ENCODE peak calls at places on chromosome 7, in five cellular contexts. J is GM12864, H is kidney, I is esophagus muscularis mucosa, F is fibroblast of pulmonary artery. C is an unnamed sample.

GRCh38 chr7:47291461-47292051 is 290.4 kb downstream of the TNS3 start:
- DNase-seq in J (peak), H (peak), I (peak), F (peak), C (peak)

GRCh38 chr7:131104611-131105293 is 222.9 kb upstream of the MKLN1 start:
- DNase-seq in J (no peak), H (no peak), I (no peak), F (no peak), C (peak)

GRCh38 chr7:106947244-106947728 is 82.2 kb downstream of the PIK3CG start:
- DNase-seq in J (peak), H (no peak), I (no peak), F (peak), C (peak)

GRCh38 chr7:129906700-129907099 is 46.1 kb downstream of the UBE2H start:
- DNase-seq in J (no peak), H (no peak), I (no peak), F (peak), C (peak)

GRCh38 chr7:103010220-103010607 is 64.4 kb downstream of the FBXL13 start:
- DNase-seq in J (no peak), H (no peak), I (no peak), F (no peak), C (no peak)

GRCh38 chr7:21194936-21195335 is 232.9 kb upstream of the SP4 start:
- DNase-seq in J (no peak), H (no peak), I (no peak), F (no peak), C (no peak)

GRCh38 chr7:156993021-156993924 is 17.2 kb downstream of the MNX1 start:
- DNase-seq in J (no peak), H (no peak), I (no peak), F (peak), C (no peak)

GRCh38 chr7:147096629-147097028 is 980.0 kb downstream of the CNTNAP2 start:
- DNase-seq in J (no peak), H (no peak), I (no peak), F (no peak), C (no peak)

GRCh38 chr7:92289321-92289720 is 43.5 kb downstream of the ANKIB1 start:
- DNase-seq in J (no peak), H (no peak), I (no peak), F (no peak), C (no peak)

GRCh38 chr7:148914208-148914777 is 30.2 kb upstream of the EZH2 start:
- DNase-seq in J (peak), H (no peak), I (no peak), F (peak), C (peak)

GRCh38 chr7:1662101-1662500 is 8.0 kb upstream of the ELFN1 start:
- DNase-seq in J (no peak), H (peak), I (no peak), F (no peak), C (no peak)

GRCh38 chr7:28580626-28581025 is 168.3 kb downstream of the CREB5 start:
- DNase-seq in J (no peak), H (no peak), I (no peak), F (no peak), C (no peak)

GRCh38 chr7:67137464-67137863 is 140.8 kb downstream of the TYW1 start:
- DNase-seq in J (no peak), H (no peak), I (no peak), F (no peak), C (no peak)

GRCh38 chr7:106657085-106657991 is 3.6 kb downstream of the CCDC71L start:
- DNase-seq in J (no peak), H (no peak), I (no peak), F (peak), C (peak)

GRCh38 chr7:88835147-88835728 is 39.7 kb upstream of the TEX47 start:
- DNase-seq in J (peak), H (no peak), I (no peak), F (peak), C (peak)

GRCh38 chr7:137801003-137801402 is 45.8 kb downstream of the DGKI start:
- DNase-seq in J (no peak), H (no peak), I (no peak), F (peak), C (peak)

GRCh38 chr7:36971515-36972139 is 247.3 kb upstream of the AOAH start:
- DNase-seq in J (no peak), H (no peak), I (no peak), F (no peak), C (no peak)

GRCh38 chr7:122217125-122217524 is 73.1 kb upstream of the AASS start:
- DNase-seq in J (no peak), H (no peak), I (no peak), F (peak), C (peak)

GRCh38 chr7:122219253-122219865 is 75.3 kb upstream of the AASS start:
- DNase-seq in J (no peak), H (no peak), I (no peak), F (peak), C (peak)
- TF ChIP-seq CTCF in J (peak), H (peak), I (peak), F (peak), C (peak)

GRCh38 chr7:22726849-22727792 is at the start of gene IL6:
- DNase-seq in J (no peak), H (peak), I (no peak), F (peak), C (peak)
- H3K4me3 ChIP-seq in J (no peak), H (peak), I (peak), F (peak), C (peak)

DNA sequence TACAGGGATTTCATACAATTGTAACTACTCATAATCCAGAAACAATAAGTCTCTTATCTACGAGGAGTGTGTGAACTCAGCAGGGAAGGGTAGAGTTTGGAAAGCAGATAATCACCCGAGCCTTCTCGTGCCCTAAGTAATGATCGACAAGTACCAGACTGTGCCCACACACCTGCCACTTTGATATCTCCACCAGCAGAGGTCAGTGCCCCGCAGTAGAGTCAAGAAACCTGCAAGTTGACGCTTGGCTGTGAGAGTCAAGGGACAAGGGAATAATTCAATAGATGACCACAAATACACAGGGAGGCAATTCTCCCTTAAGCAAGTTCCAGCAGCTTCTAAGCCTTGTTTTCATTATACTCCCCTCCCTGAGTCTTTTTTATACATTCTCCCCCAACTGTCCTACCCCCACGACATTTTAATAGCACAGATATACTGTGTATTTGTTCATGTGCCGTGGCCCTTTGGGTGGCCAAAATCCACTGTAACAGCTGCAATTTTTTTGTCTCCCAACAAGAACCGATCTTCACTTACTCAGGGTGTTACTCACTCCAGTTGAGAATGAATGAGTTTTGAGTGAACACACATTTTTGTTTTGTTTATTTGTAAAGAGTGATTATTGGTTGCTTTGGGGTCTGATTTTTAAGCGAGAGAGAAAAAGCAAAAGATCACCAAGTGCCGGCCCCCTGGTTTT is 106.9 kb upstream of the RHEB start:
- DNase-seq in J (no peak), H (no peak), I (no peak), F (no peak), C (peak)
- TF ChIP-seq CTCF in J (peak), H (peak), I (peak), F (peak), C (peak)

DNA sequence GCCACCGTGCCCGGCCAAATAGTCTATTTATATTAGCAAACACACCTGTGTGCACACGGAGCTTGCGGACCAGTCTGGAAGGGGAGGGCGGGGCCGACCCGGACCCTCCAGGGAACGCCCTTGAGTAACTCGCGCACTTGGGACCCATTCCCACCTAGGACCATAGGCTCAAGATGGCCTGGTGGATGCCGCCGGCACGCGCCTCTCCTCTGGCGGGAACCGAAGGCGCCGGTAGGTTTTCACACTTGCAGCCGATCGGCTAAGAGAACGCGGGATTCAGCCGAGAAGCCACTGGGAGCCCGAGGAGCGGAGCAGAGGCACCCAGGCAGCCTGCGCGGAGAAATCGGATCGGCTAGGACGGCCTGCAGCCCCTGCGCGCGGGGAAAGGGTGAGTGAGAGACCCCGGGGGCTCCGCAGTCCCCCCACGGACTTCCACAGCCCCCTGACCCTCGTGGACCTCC is 18.9 kb downstream of the IFT22 start:
- DNase-seq in J (no peak), H (no peak), I (no peak), F (no peak), C (no peak)
- H3K4me3 ChIP-seq in J (no peak), H (no peak), I (peak), F (no peak), C (no peak)

DNA sequence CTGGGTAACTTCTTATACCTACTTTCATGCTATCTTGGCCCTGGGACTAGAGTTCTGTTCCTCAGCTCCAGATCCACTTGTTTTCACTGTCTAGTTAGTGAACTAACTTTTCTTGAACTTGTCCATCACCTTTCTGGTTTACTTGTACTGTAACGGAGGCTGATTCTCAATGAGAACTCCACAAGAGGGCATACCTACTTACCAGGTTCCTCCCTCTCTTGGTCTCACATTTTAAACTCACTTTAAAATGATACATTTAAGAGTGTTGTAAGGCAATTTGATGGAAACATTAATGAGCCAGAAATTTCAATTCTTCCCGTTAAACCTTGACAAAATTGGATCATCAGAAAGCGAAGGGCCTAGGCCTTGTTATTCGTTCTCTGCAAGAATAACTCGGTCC is 111.6 kb downstream of the MAGI2 start:
- DNase-seq in J (no peak), H (no peak), I (no peak), F (no peak), C (no peak)
- TF ChIP-seq CTCF in J (no peak), H (no peak), I (no peak), F (no peak), C (peak)

GRCh38 chr7:101137651-101138148 is 10.8 kb downstream of the SERPINE1 start:
- DNase-seq in J (no peak), H (no peak), I (no peak), F (peak), C (no peak)

GRCh38 chr7:101138149-101138870 is 11.4 kb downstream of the SERPINE1 start:
- DNase-seq in J (peak), H (peak), I (peak), F (peak), C (peak)

GRCh38 chr7:101133621-101134398 is 6.9 kb downstream of the SERPINE1 start:
- DNase-seq in J (no peak), H (no peak), I (no peak), F (peak), C (peak)

GRCh38 chr7:101129603-101130117 is 2.8 kb downstream of the SERPINE1 start:
- DNase-seq in J (no peak), H (no peak), I (no peak), F (peak), C (no peak)

GRCh38 chr7:101134399-101134980 is 7.6 kb downstream of the SERPINE1 start:
- DNase-seq in J (no peak), H (no peak), I (no peak), F (peak), C (peak)
- H3K4me3 ChIP-seq in J (no peak), H (no peak), I (no peak), F (peak), C (no peak)

GRCh38 chr7:85014936-85015335 is 171.9 kb downstream of the SEMA3D start:
- DNase-seq in J (no peak), H (no peak), I (no peak), F (no peak), C (no peak)
- TF ChIP-seq CTCF in J (no peak), H (no peak), I (no peak), F (no peak), C (peak)

GRCh38 chr7:70434376-70434775 is 697.6 kb upstream of the GALNT17 start:
- DNase-seq in J (no peak), H (no peak), I (no peak), F (no peak), C (no peak)
- H3K4me3 ChIP-seq in J (no peak), H (no peak), I (no peak), F (no peak), C (no peak)

GRCh38 chr7:34187908-34188307 is 282.6 kb downstream of the BMPER start:
- DNase-seq in J (no peak), H (no peak), I (no peak), F (no peak), C (no peak)

GRCh38 chr7:34181271-34181958 is 276.1 kb downstream of the BMPER start:
- DNase-seq in J (no peak), H (no peak), I (no peak), F (no peak), C (no peak)

GRCh38 chr7:34190299-34190698 is 285.0 kb downstream of the BMPER start:
- DNase-seq in J (no peak), H (no peak), I (no peak), F (no peak), C (no peak)

GRCh38 chr7:34184466-34184865 is 279.1 kb downstream of the BMPER start:
- DNase-seq in J (no peak), H (no peak), I (no peak), F (peak), C (no peak)
- TF ChIP-seq CTCF in J (no peak), H (no peak), I (no peak), F (peak), C (peak)

C was measured in fibroblast of villous mesenchyme.